ENCODE peak calls at places on chromosomes 3 and 15, in seven cellular contexts. One of them, this sample, is unnamed.

GRCh38 chr15:46394463-46394862 is 759.6 kb downstream of the SQOR start:
- DNase-seq in endothelial cell of umbilical vein: no peak
- DNase-seq in transverse colon: no peak
- DNase-seq in prostate gland: no peak
- DNase-seq in sigmoid colon: no peak
- DNase-seq in HCT116: no peak
- DNase-seq in breast epithelium: no peak
- DNase-seq in this sample: no peak

GRCh38 chr3:147049901-147050300 is 356.4 kb downstream of the ZIC4 start:
- DNase-seq in endothelial cell of umbilical vein: no peak
- DNase-seq in transverse colon: no peak
- DNase-seq in prostate gland: no peak
- DNase-seq in sigmoid colon: no peak
- DNase-seq in HCT116: no peak
- DNase-seq in breast epithelium: no peak
- DNase-seq in this sample: no peak

GRCh38 chr15:62208367-62208766 is 43.3 kb upstream of the C2CD4B start:
- DNase-seq in endothelial cell of umbilical vein: no peak
- DNase-seq in transverse colon: no peak
- DNase-seq in prostate gland: no peak
- DNase-seq in sigmoid colon: no peak
- DNase-seq in HCT116: no peak
- DNase-seq in breast epithelium: no peak
- DNase-seq in this sample: no peak

GRCh38 chr15:83030021-83030420 is 18.6 kb upstream of the C15orf40 start:
- DNase-seq in endothelial cell of umbilical vein: no peak
- DNase-seq in transverse colon: no peak
- DNase-seq in prostate gland: no peak
- DNase-seq in sigmoid colon: no peak
- DNase-seq in HCT116: peak; percentile 19
- DNase-seq in breast epithelium: no peak
- DNase-seq in this sample: no peak

GRCh38 chr3:72258786-72259185 is 473.8 kb upstream of the PROK2 start:
- DNase-seq in endothelial cell of umbilical vein: no peak
- DNase-seq in transverse colon: no peak
- DNase-seq in prostate gland: peak; percentile 29
- DNase-seq in sigmoid colon: no peak
- DNase-seq in HCT116: no peak
- DNase-seq in breast epithelium: peak; percentile 70
- DNase-seq in this sample: no peak

GRCh38 chr3:126128504-126129407 is 44.8 kb upstream of the SLC41A3 start:
- DNase-seq in endothelial cell of umbilical vein: no peak
- DNase-seq in transverse colon: no peak
- DNase-seq in prostate gland: no peak
- DNase-seq in sigmoid colon: peak; percentile 58
- DNase-seq in HCT116: no peak
- DNase-seq in breast epithelium: no peak
- DNase-seq in this sample: no peak

GRCh38 chr15:81612631-81613030 is 238.6 kb upstream of the TMC3 start:
- DNase-seq in endothelial cell of umbilical vein: no peak
- DNase-seq in transverse colon: no peak
- DNase-seq in prostate gland: no peak
- DNase-seq in sigmoid colon: no peak
- DNase-seq in HCT116: no peak
- DNase-seq in breast epithelium: no peak
- DNase-seq in this sample: no peak

GRCh38 chr3:196648856-196649255 is 9.4 kb downstream of the NRROS start:
- DNase-seq in endothelial cell of umbilical vein: no peak
- DNase-seq in transverse colon: no peak
- DNase-seq in prostate gland: no peak
- DNase-seq in sigmoid colon: no peak
- DNase-seq in HCT116: no peak
- DNase-seq in breast epithelium: no peak
- DNase-seq in this sample: no peak

GRCh38 chr3:66113542-66113941 is 74.8 kb upstream of the MAGI1 start:
- DNase-seq in endothelial cell of umbilical vein: no peak
- DNase-seq in transverse colon: no peak
- DNase-seq in prostate gland: no peak
- DNase-seq in sigmoid colon: no peak
- DNase-seq in HCT116: no peak
- DNase-seq in breast epithelium: no peak
- DNase-seq in this sample: no peak

GRCh38 chr3:17076940-17077605 is 192.3 kb downstream of the PLCL2 start:
- DNase-seq in endothelial cell of umbilical vein: no peak
- DNase-seq in transverse colon: no peak
- DNase-seq in prostate gland: no peak
- DNase-seq in sigmoid colon: no peak
- DNase-seq in HCT116: no peak
- DNase-seq in breast epithelium: no peak
- DNase-seq in this sample: no peak

GRCh38 chr3:39327746-39328349 is 1.7 kb upstream of the CCR8 start:
- DNase-seq in endothelial cell of umbilical vein: no peak
- DNase-seq in transverse colon: no peak
- DNase-seq in prostate gland: no peak
- DNase-seq in sigmoid colon: no peak
- DNase-seq in HCT116: no peak
- DNase-seq in breast epithelium: no peak
- DNase-seq in this sample: no peak

GRCh38 chr3:117512975-117513374 is 803.4 kb downstream of the TUSC7 start:
- DNase-seq in endothelial cell of umbilical vein: no peak
- DNase-seq in transverse colon: no peak
- DNase-seq in prostate gland: no peak
- DNase-seq in sigmoid colon: no peak
- DNase-seq in HCT116: no peak
- DNase-seq in breast epithelium: no peak
- DNase-seq in this sample: no peak

GRCh38 chr3:22016197-22016596 is 265.2 kb upstream of the ZNF385D start:
- DNase-seq in endothelial cell of umbilical vein: no peak
- DNase-seq in transverse colon: no peak
- DNase-seq in prostate gland: no peak
- DNase-seq in sigmoid colon: no peak
- DNase-seq in HCT116: no peak
- DNase-seq in breast epithelium: no peak
- DNase-seq in this sample: no peak

GRCh38 chr3:124775776-124776336 is 45.6 kb downstream of the UMPS start:
- DNase-seq in endothelial cell of umbilical vein: no peak
- DNase-seq in transverse colon: no peak
- DNase-seq in prostate gland: no peak
- DNase-seq in sigmoid colon: no peak
- DNase-seq in HCT116: no peak
- DNase-seq in breast epithelium: no peak
- DNase-seq in this sample: no peak

GRCh38 chr3:174440350-174440716 is 418.8 kb upstream of the NAALADL2 start:
- DNase-seq in endothelial cell of umbilical vein: no peak
- DNase-seq in transverse colon: peak; percentile 16
- DNase-seq in prostate gland: peak; percentile 17
- DNase-seq in sigmoid colon: peak; percentile 72
- DNase-seq in HCT116: no peak
- DNase-seq in breast epithelium: no peak
- DNase-seq in this sample: no peak

GRCh38 chr15:68900032-68900431 is 30.3 kb upstream of the SPESP1 start:
- DNase-seq in endothelial cell of umbilical vein: no peak
- DNase-seq in transverse colon: no peak
- DNase-seq in prostate gland: no peak
- DNase-seq in sigmoid colon: no peak
- DNase-seq in HCT116: no peak
- DNase-seq in breast epithelium: no peak
- DNase-seq in this sample: no peak

GRCh38 chr3:4225005-4225471 is 78.1 kb upstream of the SETMAR start:
- DNase-seq in endothelial cell of umbilical vein: no peak
- DNase-seq in transverse colon: no peak
- DNase-seq in prostate gland: no peak
- DNase-seq in sigmoid colon: no peak
- DNase-seq in HCT116: no peak
- DNase-seq in breast epithelium: no peak
- DNase-seq in this sample: no peak
- TF ChIP-seq POLR2AphosphoS5 in endothelial cell of umbilical vein: no peak
- TF ChIP-seq POLR2AphosphoS5 in transverse colon: no peak
- TF ChIP-seq POLR2AphosphoS5 in prostate gland: no peak
- TF ChIP-seq POLR2AphosphoS5 in sigmoid colon: no peak
- TF ChIP-seq POLR2AphosphoS5 in HCT116: no peak
- TF ChIP-seq POLR2AphosphoS5 in breast epithelium: no peak
- TF ChIP-seq POLR2AphosphoS5 in this sample: no peak

GRCh38 chr3:31543375-31543774 is 10.7 kb downstream of the STT3B start:
- DNase-seq in endothelial cell of umbilical vein: no peak
- DNase-seq in transverse colon: no peak
- DNase-seq in prostate gland: no peak
- DNase-seq in sigmoid colon: no peak
- DNase-seq in HCT116: no peak
- DNase-seq in breast epithelium: no peak
- DNase-seq in this sample: no peak
- TF ChIP-seq POLR2A in endothelial cell of umbilical vein: no peak
- TF ChIP-seq POLR2A in transverse colon: no peak
- TF ChIP-seq POLR2A in prostate gland: no peak
- TF ChIP-seq POLR2A in sigmoid colon: no peak
- TF ChIP-seq POLR2A in HCT116: no peak
- TF ChIP-seq POLR2A in breast epithelium: no peak
- TF ChIP-seq POLR2A in this sample: no peak

GRCh38 chr3:132417695-132418520 is 606 bp downstream of the DNAJC13 start:
- DNase-seq in endothelial cell of umbilical vein: peak; percentile 86
- DNase-seq in transverse colon: peak; percentile 80
- DNase-seq in prostate gland: peak; percentile 53
- DNase-seq in sigmoid colon: peak; percentile 80
- DNase-seq in HCT116: no peak
- DNase-seq in breast epithelium: peak; percentile 24
- DNase-seq in this sample: peak; percentile 11
- TF ChIP-seq POLR2AphosphoS5 in endothelial cell of umbilical vein: peak; percentile 63
- TF ChIP-seq POLR2AphosphoS5 in transverse colon: peak; percentile 10
- TF ChIP-seq POLR2AphosphoS5 in prostate gland: no peak
- TF ChIP-seq POLR2AphosphoS5 in sigmoid colon: no peak
- TF ChIP-seq POLR2AphosphoS5 in HCT116: peak; percentile 57
- TF ChIP-seq POLR2AphosphoS5 in breast epithelium: no peak
- TF ChIP-seq POLR2AphosphoS5 in this sample: peak; percentile 58

DNA sequence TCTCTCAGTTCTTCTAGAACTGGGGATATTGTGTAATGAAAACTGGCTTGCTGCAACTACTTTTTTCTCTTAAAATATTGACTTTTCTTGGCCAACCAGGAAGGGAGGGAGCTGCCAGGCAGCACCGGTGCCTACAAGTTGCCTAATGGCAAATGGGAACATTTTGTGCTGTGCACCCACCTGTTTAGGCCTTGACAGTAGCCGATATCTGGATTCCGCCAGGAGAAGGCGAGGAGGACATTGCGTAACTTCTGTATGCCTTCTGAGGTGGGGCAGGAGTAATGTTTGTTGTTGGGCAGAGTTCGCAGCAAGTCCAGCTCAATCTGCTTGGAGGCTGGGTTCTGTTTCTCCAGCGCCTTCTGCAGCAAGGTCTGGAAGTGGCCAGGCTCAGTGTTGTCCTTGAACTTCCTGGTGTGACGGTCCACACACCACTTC is 64.9 kb downstream of the TBC1D2B start:
- DNase-seq in endothelial cell of umbilical vein: no peak
- DNase-seq in transverse colon: peak; percentile 79
- DNase-seq in prostate gland: peak; percentile 93
- DNase-seq in sigmoid colon: no peak
- DNase-seq in HCT116: no peak
- DNase-seq in breast epithelium: no peak
- DNase-seq in this sample: no peak
- TF ChIP-seq POLR2A in endothelial cell of umbilical vein: no peak
- TF ChIP-seq POLR2A in transverse colon: peak; percentile 27
- TF ChIP-seq POLR2A in prostate gland: peak; percentile 24
- TF ChIP-seq POLR2A in sigmoid colon: no peak
- TF ChIP-seq POLR2A in HCT116: no peak
- TF ChIP-seq POLR2A in breast epithelium: no peak
- TF ChIP-seq POLR2A in this sample: no peak

GRCh38 chr3:52055537-52056351 is 627 bp downstream of the DUSP7 start:
- DNase-seq in endothelial cell of umbilical vein: peak; percentile 58
- DNase-seq in transverse colon: peak; percentile 36
- DNase-seq in prostate gland: no peak
- DNase-seq in sigmoid colon: peak; percentile 75
- DNase-seq in HCT116: no peak
- DNase-seq in breast epithelium: no peak
- DNase-seq in this sample: peak; percentile 61
- TF ChIP-seq POLR2AphosphoS5 in endothelial cell of umbilical vein: peak; percentile 67
- TF ChIP-seq POLR2AphosphoS5 in transverse colon: no peak
- TF ChIP-seq POLR2AphosphoS5 in prostate gland: no peak
- TF ChIP-seq POLR2AphosphoS5 in sigmoid colon: no peak
- TF ChIP-seq POLR2AphosphoS5 in HCT116: no peak
- TF ChIP-seq POLR2AphosphoS5 in breast epithelium: peak; percentile 19
- TF ChIP-seq POLR2AphosphoS5 in this sample: no peak

DNA sequence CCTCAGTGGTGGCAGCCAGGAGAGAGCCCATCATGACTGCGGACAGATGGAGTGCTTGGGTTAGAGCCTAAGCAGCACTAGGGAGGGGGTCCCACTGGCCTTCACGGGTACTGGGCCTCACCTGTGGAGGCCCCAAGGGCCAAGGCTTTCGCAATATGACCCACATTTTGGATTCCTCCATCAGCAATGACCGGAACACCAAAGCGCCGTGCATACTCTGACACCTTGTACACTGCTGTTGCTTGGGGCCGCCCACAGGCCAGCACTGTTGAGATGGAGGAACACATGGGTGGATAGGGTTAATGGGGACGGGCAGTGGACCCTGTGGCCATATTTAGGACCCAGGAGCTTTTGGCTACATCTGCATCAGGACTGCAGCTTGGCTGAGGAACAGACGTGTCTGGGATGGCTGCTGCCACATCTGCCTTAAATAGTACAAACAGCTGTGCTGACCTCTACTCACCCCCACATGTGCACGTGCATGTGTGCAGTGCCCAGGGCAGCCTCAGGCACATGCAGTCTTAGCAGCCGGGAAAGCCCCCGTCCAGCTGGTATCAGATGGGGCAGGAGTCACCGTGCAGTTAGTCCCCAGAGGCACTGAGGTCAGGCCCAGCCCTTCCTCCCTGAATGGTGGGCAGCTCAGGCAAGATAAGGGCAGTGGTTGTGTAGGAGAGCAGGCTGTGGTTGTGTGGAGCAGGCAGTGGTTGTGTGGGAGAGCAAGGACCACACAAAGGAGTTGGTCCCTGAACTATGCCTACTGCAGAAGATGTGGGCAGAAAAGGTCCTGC is 3.3 kb downstream of the NDUFAF3 start:
- DNase-seq in endothelial cell of umbilical vein: no peak
- DNase-seq in transverse colon: no peak
- DNase-seq in prostate gland: no peak
- DNase-seq in sigmoid colon: no peak
- DNase-seq in HCT116: no peak
- DNase-seq in breast epithelium: no peak
- DNase-seq in this sample: no peak
- TF ChIP-seq POLR2A in endothelial cell of umbilical vein: no peak
- TF ChIP-seq POLR2A in transverse colon: no peak
- TF ChIP-seq POLR2A in prostate gland: no peak
- TF ChIP-seq POLR2A in sigmoid colon: no peak
- TF ChIP-seq POLR2A in HCT116: peak; percentile 3
- TF ChIP-seq POLR2A in breast epithelium: no peak
- TF ChIP-seq POLR2A in this sample: peak; percentile 78

GRCh38 chr15:31349233-31350141 is 22.9 kb downstream of the KLF13 start:
- DNase-seq in endothelial cell of umbilical vein: no peak
- DNase-seq in transverse colon: no peak
- DNase-seq in prostate gland: no peak
- DNase-seq in sigmoid colon: no peak
- DNase-seq in HCT116: no peak
- DNase-seq in breast epithelium: no peak
- DNase-seq in this sample: no peak
- TF ChIP-seq POLR2AphosphoS5 in endothelial cell of umbilical vein: no peak
- TF ChIP-seq POLR2AphosphoS5 in transverse colon: no peak
- TF ChIP-seq POLR2AphosphoS5 in prostate gland: no peak
- TF ChIP-seq POLR2AphosphoS5 in sigmoid colon: no peak
- TF ChIP-seq POLR2AphosphoS5 in HCT116: no peak
- TF ChIP-seq POLR2AphosphoS5 in breast epithelium: no peak
- TF ChIP-seq POLR2AphosphoS5 in this sample: no peak

GRCh38 chr3:115148142-115148790 is 1.2 kb upstream of the ZBTB20 start:
- DNase-seq in endothelial cell of umbilical vein: no peak
- DNase-seq in transverse colon: no peak
- DNase-seq in prostate gland: no peak
- DNase-seq in sigmoid colon: no peak
- DNase-seq in HCT116: no peak
- DNase-seq in breast epithelium: no peak
- DNase-seq in this sample: no peak
- TF ChIP-seq POLR2A in endothelial cell of umbilical vein: no peak
- TF ChIP-seq POLR2A in transverse colon: no peak
- TF ChIP-seq POLR2A in prostate gland: no peak
- TF ChIP-seq POLR2A in sigmoid colon: no peak
- TF ChIP-seq POLR2A in HCT116: no peak
- TF ChIP-seq POLR2A in breast epithelium: no peak
- TF ChIP-seq POLR2A in this sample: no peak

GRCh38 chr15:63246691-63247464 is 30.5 kb upstream of the APH1B start:
- DNase-seq in endothelial cell of umbilical vein: no peak
- DNase-seq in transverse colon: no peak
- DNase-seq in prostate gland: peak; percentile 5
- DNase-seq in sigmoid colon: peak; percentile 70
- DNase-seq in HCT116: no peak
- DNase-seq in breast epithelium: no peak
- DNase-seq in this sample: no peak
- TF ChIP-seq POLR2AphosphoS5 in endothelial cell of umbilical vein: no peak
- TF ChIP-seq POLR2AphosphoS5 in transverse colon: peak; percentile 76
- TF ChIP-seq POLR2AphosphoS5 in prostate gland: no peak
- TF ChIP-seq POLR2AphosphoS5 in sigmoid colon: peak; percentile 56
- TF ChIP-seq POLR2AphosphoS5 in HCT116: no peak
- TF ChIP-seq POLR2AphosphoS5 in breast epithelium: no peak
- TF ChIP-seq POLR2AphosphoS5 in this sample: no peak